ENCODE peak calls at places on chromosomes 7 and 10, in seven cellular contexts. Z is esophagus squamous epithelium, T is suprapubic skin, U is body of pancreas, M is spleen, P is Peyer's patch, C is ovary. W is an unnamed sample.

GRCh38 chr10:116049644-116050043 is 223.4 kb downstream of the GFRA1 start:
- DNase-seq in Z (no peak), T (no peak), U (no peak), M (no peak), P (no peak), C (no peak), W (no peak)

GRCh38 chr7:135169141-135169935 is 1.2 kb downstream of the CYREN start:
- DNase-seq in Z (no peak), T (no peak), U (peak; percentile 39), M (peak; percentile 88), P (no peak), C (no peak), W (no peak)

GRCh38 chr10:71765176-71765906 is 8.0 kb downstream of the VSIR start:
- DNase-seq in Z (no peak), T (no peak), U (no peak), M (peak; percentile 77), P (no peak), C (no peak), W (no peak)

GRCh38 chr7:30491417-30491816 is 12.8 kb upstream of the NOD1 start:
- DNase-seq in Z (no peak), T (no peak), U (no peak), M (no peak), P (no peak), C (no peak), W (no peak)

GRCh38 chr10:68423522-68423921 is 16.4 kb upstream of the RUFY2 start:
- DNase-seq in Z (no peak), T (no peak), U (no peak), M (no peak), P (no peak), C (no peak), W (no peak)

GRCh38 chr10:71985542-71986250 is 21.5 kb downstream of the CHST3 start:
- DNase-seq in Z (no peak), T (no peak), U (no peak), M (no peak), P (no peak), C (no peak), W (no peak)

GRCh38 chr10:116146374-116146773 is 126.6 kb downstream of the GFRA1 start:
- DNase-seq in Z (no peak), T (no peak), U (no peak), M (no peak), P (no peak), C (no peak), W (no peak)

GRCh38 chr7:111741811-111742240 is 179.5 kb upstream of the IMMP2L start:
- DNase-seq in Z (no peak), T (no peak), U (peak; percentile 71), M (no peak), P (no peak), C (no peak), W (peak; percentile 40)

GRCh38 chr7:66700633-66701131 is 39.9 kb upstream of the RABGEF1 start:
- DNase-seq in Z (no peak), T (no peak), U (no peak), M (no peak), P (no peak), C (no peak), W (no peak)

GRCh38 chr7:81499262-81500116 is 270.4 kb downstream of the HGF start:
- DNase-seq in Z (no peak), T (no peak), U (peak; percentile 15), M (no peak), P (no peak), C (peak; percentile 14), W (no peak)

GRCh38 chr7:2445898-2446555 is 30.2 kb downstream of the GRIFIN start:
- DNase-seq in Z (no peak), T (no peak), U (no peak), M (no peak), P (no peak), C (no peak), W (no peak)

GRCh38 chr7:137772748-137773147 is 74.0 kb downstream of the DGKI start:
- DNase-seq in Z (no peak), T (no peak), U (no peak), M (no peak), P (no peak), C (no peak), W (no peak)

GRCh38 chr10:133262696-133263095 is 14.0 kb downstream of the ADAM8 start:
- DNase-seq in Z (no peak), T (no peak), U (peak; percentile 35), M (peak; percentile 89), P (no peak), C (no peak), W (no peak)

GRCh38 chr10:75400769-75401568 is 595 bp downstream of the ZNF503 start:
- DNase-seq in Z (no peak), T (peak; percentile 85), U (peak; percentile 63), M (peak; percentile 84), P (peak; percentile 65), C (peak; percentile 77), W (peak; percentile 42)

GRCh38 chr10:75283150-75284096 is 47.7 kb upstream of the COMTD1 start:
- DNase-seq in Z (no peak), T (peak; percentile 52), U (peak; percentile 65), M (no peak), P (no peak), C (peak; percentile 49), W (no peak)

GRCh38 chr7:138608292-138608691 is 92.9 kb downstream of the SVOPL start:
- DNase-seq in Z (no peak), T (no peak), U (peak; percentile 69), M (no peak), P (no peak), C (no peak), W (no peak)

GRCh38 chr10:122290334-122290733 is 19.2 kb downstream of the BTBD16 start:
- DNase-seq in Z (no peak), T (no peak), U (no peak), M (no peak), P (no peak), C (no peak), W (no peak)

GRCh38 chr10:60921631-60922030 is 22.4 kb downstream of the RHOBTB1 start:
- DNase-seq in Z (no peak), T (no peak), U (peak; percentile 73), M (no peak), P (no peak), C (no peak), W (no peak)

GRCh38 chr7:140416560-140416959 is 12.7 kb downstream of the RAB19 start:
- DNase-seq in Z (no peak), T (no peak), U (no peak), M (no peak), P (peak; percentile 55), C (no peak), W (no peak)

GRCh38 chr10:111756541-111757061 is 427.0 kb downstream of the GPAM start:
- DNase-seq in Z (no peak), T (no peak), U (peak; percentile 43), M (no peak), P (no peak), C (no peak), W (peak; percentile 51)

GRCh38 chr7:83936056-83936703 is 258.4 kb downstream of the SEMA3A start:
- DNase-seq in Z (no peak), T (no peak), U (peak; percentile 52), M (no peak), P (peak; percentile 34), C (no peak), W (no peak)

GRCh38 chr7:106285801-106286492 is 1.2 kb upstream of the NAMPT start:
- DNase-seq in Z (no peak), T (no peak), U (no peak), M (no peak), P (no peak), C (no peak), W (peak; percentile 38)

GRCh38 chr7:106285051-106285800 is 443 bp upstream of the NAMPT start:
- DNase-seq in Z (peak; percentile 91), T (peak; percentile 100), U (peak; percentile 99), M (peak; percentile 100), P (peak; percentile 100), C (peak; percentile 97), W (peak; percentile 98)

GRCh38 chr7:106283501-106283830 is 1.3 kb downstream of the NAMPT start:
- DNase-seq in Z (no peak), T (no peak), U (no peak), M (no peak), P (no peak), C (no peak), W (no peak)

GRCh38 chr7:106283831-106284515 is 810 bp downstream of the NAMPT start:
- DNase-seq in Z (no peak), T (peak; percentile 82), U (peak; percentile 51), M (no peak), P (peak; percentile 81), C (peak; percentile 66), W (peak; percentile 42)

GRCh38 chr7:106284516-106285050 is at the start of gene NAMPT:
- DNase-seq in Z (no peak), T (no peak), U (no peak), M (no peak), P (peak; percentile 75), C (peak; percentile 75), W (peak; percentile 88)
- TF ChIP-seq POLR2A in Z (no peak), T (peak; percentile 85), U (peak; percentile 78), M (peak; percentile 82), P (peak; percentile 90), C (peak; percentile 80), W (peak; percentile 93)

DNA sequence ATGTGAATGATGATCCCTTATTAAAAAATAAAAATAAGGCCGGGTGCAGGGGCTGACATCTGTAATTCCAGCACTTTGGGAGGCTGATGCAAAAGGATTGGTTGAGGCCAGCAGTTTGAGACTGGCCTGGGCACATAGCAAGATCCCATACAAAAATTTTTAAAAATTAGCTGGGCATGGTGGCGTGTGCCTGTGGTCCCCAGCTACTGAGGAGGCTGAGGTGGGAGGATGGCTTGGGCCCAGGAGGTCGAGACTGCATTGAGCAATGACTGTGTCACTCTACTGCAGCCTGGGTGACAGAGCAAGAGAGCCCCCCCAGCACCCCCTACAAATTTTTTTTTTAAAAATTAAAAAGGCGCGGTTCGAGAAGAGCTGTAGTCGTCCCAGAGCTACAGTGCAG is 1.2 kb upstream of the BRI3 start:
- DNase-seq in Z (no peak), T (no peak), U (no peak), M (no peak), P (no peak), C (no peak), W (no peak)
- H3K4me3 ChIP-seq in Z (peak overlapping the region; percentile 75), T (peak overlapping the region; percentile 97), U (no peak overlapping the region), M (peak overlapping the region; percentile 85), P (peak overlapping the region; percentile 95), C (peak overlapping the region; percentile 49), W (peak overlapping the region; percentile 94)

GRCh38 chr7:400901-401485 is 111.0 kb downstream of the FOXL3 start:
- DNase-seq in Z (no peak), T (no peak), U (peak; percentile 5), M (peak; percentile 30), P (no peak), C (peak; percentile 10), W (no peak)
- H3K9me3 ChIP-seq in Z (no peaks in the 10 kb centered on the region), T (peaks cover 1% of the 10 kb centered on the region), U (no peaks in the 10 kb centered on the region), M (peaks cover 41% of the 10 kb centered on the region), P (no peaks in the 10 kb centered on the region), C (no peaks in the 10 kb centered on the region), W (peaks cover 40% of the 10 kb centered on the region)

GRCh38 chr10:124991872-124992271 is 49.9 kb downstream of the ZRANB1 start:
- DNase-seq in Z (no peak), T (no peak), U (no peak), M (no peak), P (no peak), C (no peak), W (no peak)

GRCh38 chr10:124990671-124991625 is 49.0 kb downstream of the ZRANB1 start:
- DNase-seq in Z (no peak), T (no peak), U (no peak), M (peak; percentile 46), P (no peak), C (no peak), W (no peak)

GRCh38 chr10:124993728-124994451 is 52.0 kb downstream of the ZRANB1 start:
- DNase-seq in Z (no peak), T (no peak), U (peak; percentile 7), M (peak; percentile 69), P (no peak), C (no peak), W (no peak)

GRCh38 chr10:124993345-124993708 is 51.4 kb downstream of the ZRANB1 start:
- DNase-seq in Z (no peak), T (no peak), U (no peak), M (no peak), P (no peak), C (no peak), W (no peak)

GRCh38 chr10:124992462-124993344 is 50.8 kb downstream of the ZRANB1 start:
- DNase-seq in Z (no peak), T (no peak), U (peak; percentile 78), M (peak; percentile 82), P (no peak), C (peak; percentile 87), W (peak; percentile 56)
- TF ChIP-seq POLR2A in Z (no peak), T (no peak), U (no peak), M (no peak), P (no peak), C (no peak), W (no peak)

W was measured in tibial nerve.